ENCODE peak calls at places on chromosomes 4 and X, in seven cellular contexts. A, Z, R, O, I, P and G are unnamed samples.

GRCh38 chr4:26762650-26763049 is 98.0 kb upstream of the STIM2 start:
- DNase-seq in A (no peak), Z (no peak), R (no peak), O (no peak), I (no peak), P (no peak), G (no peak)

GRCh38 chr4:28073860-28074555 is 1213.4 kb downstream of the STIM2 start:
- DNase-seq in A (no peak), Z (no peak), R (no peak), O (no peak), I (no peak), P (no peak), G (no peak)

GRCh38 chrX:17291998-17292658 is 82.9 kb upstream of the NHS start:
- DNase-seq in A (no peak), Z (no peak), R (peak; percentile 12), O (no peak), I (no peak), P (no peak), G (no peak)

GRCh38 chrX:48520976-48521352 is 644 bp upstream of the EBP start:
- DNase-seq in A (no peak), Z (no peak), R (no peak), O (no peak), I (no peak), P (no peak), G (no peak)

GRCh38 chrX:95055991-95056390 is 1382.0 kb downstream of the FAM133A start:
- DNase-seq in A (no peak), Z (no peak), R (no peak), O (no peak), I (no peak), P (no peak), G (no peak)

GRCh38 chr4:53476232-53477037 is 99.0 kb downstream of the FIP1L1 start:
- DNase-seq in A (peak; percentile 49), Z (peak; percentile 96), R (no peak), O (peak; percentile 25), I (no peak), P (no peak), G (peak; percentile 69)

GRCh38 chrX:68498508-68499379 is at the start of gene YIPF6:
- DNase-seq in A (peak; percentile 80), Z (peak; percentile 51), R (peak; percentile 71), O (peak; percentile 59), I (peak; percentile 79), P (peak; percentile 74), G (peak; percentile 52)

GRCh38 chr4:186604124-186604627 is 48.8 kb upstream of the MTNR1A start:
- DNase-seq in A (no peak), Z (no peak), R (no peak), O (no peak), I (no peak), P (no peak), G (no peak)

GRCh38 chr4:103887191-103887590 is 167.4 kb upstream of the TACR3 start:
- DNase-seq in A (no peak), Z (no peak), R (no peak), O (no peak), I (no peak), P (no peak), G (no peak)

GRCh38 chr4:58515206-58515605 is 1405.0 kb upstream of the IGFBP7 start:
- DNase-seq in A (no peak), Z (no peak), R (no peak), O (no peak), I (no peak), P (no peak), G (no peak)

GRCh38 chr4:84615355-84615754 is 32.4 kb downstream of the CDS1 start:
- DNase-seq in A (no peak), Z (no peak), R (no peak), O (no peak), I (no peak), P (no peak), G (no peak)

GRCh38 chrX:7112071-7112470 is 35.4 kb upstream of the STS start:
- DNase-seq in A (no peak), Z (no peak), R (no peak), O (no peak), I (no peak), P (no peak), G (no peak)

GRCh38 chrX:150771116-150771515 is 77.9 kb downstream of the MTMR1 start:
- DNase-seq in A (no peak), Z (no peak), R (no peak), O (no peak), I (no peak), P (no peak), G (no peak)

GRCh38 chr4:2817701-2818350 is 24.9 kb downstream of the SH3BP2 start:
- DNase-seq in A (peak; percentile 19), Z (no peak), R (no peak), O (no peak), I (no peak), P (no peak), G (peak; percentile 66)

GRCh38 chr4:26354491-26354890 is 33.7 kb downstream of the RBPJ start:
- DNase-seq in A (no peak), Z (no peak), R (no peak), O (no peak), I (no peak), P (no peak), G (no peak)

GRCh38 chr4:86496094-86497060 is 97.7 kb upstream of the PTPN13 start:
- DNase-seq in A (no peak), Z (peak; percentile 25), R (peak; percentile 17), O (peak; percentile 56), I (no peak), P (peak; percentile 34), G (peak; percentile 70)

GRCh38 chrX:153900806-153901752 is 3.4 kb upstream of the AVPR2 start:
- DNase-seq in A (peak; percentile 58), Z (peak; percentile 75), R (no peak), O (peak; percentile 28), I (peak; percentile 64), P (peak; percentile 64), G (peak; percentile 81)

GRCh38 chrX:130020661-130021324 is 38.4 kb downstream of the BCORL1 start:
- DNase-seq in A (no peak), Z (no peak), R (no peak), O (no peak), I (no peak), P (no peak), G (no peak)
- H3K27ac ChIP-seq in A (no peak overlapping the region), Z (no peak overlapping the region), R (no peak overlapping the region), O (no peak overlapping the region), I (no peak overlapping the region), P (no peak overlapping the region), G (no peak overlapping the region)

DNA sequence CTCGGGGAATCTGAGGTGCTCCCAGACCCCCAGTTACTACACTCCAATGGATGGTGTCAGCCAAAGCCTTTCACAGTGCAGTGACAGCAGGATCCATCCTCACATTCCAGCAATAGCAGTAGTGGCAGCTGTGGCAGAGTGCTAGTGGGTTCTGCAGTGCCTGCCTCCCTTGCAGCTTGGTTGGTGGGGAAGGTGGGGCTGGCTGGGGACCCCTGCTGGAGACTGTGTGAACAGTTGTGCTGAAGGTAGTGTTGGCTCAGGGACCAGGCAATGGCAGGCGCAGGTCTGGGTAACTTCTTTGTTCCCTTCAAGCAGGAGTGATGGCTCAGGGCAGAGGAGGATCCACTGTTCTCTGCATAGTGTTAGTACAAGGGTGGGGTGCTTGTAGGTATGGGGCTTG is 343.7 kb upstream of the TRAM1L1 start:
- DNase-seq in A (no peak), Z (no peak), R (no peak), O (no peak), I (no peak), P (no peak), G (no peak)
- TF ChIP-seq CTCF in A (no peak), Z (peak; percentile 24), R (no peak), O (no peak), I (no peak), P (no peak), G (no peak)

GRCh38 chrX:2461711-2462016 is 39.1 kb downstream of the DHRSX start:
- DNase-seq in A (no peak), Z (no peak), R (no peak), O (no peak), I (no peak), P (no peak), G (no peak)

GRCh38 chrX:2462780-2463179 is 38.0 kb downstream of the DHRSX start:
- DNase-seq in A (no peak), Z (no peak), R (no peak), O (no peak), I (no peak), P (no peak), G (no peak)

GRCh38 chrX:2463973-2464676 is 36.7 kb downstream of the DHRSX start:
- DNase-seq in A (no peak), Z (peak; percentile 14), R (no peak), O (no peak), I (no peak), P (no peak), G (no peak)

GRCh38 chrX:2466876-2467656 is 33.7 kb downstream of the DHRSX start:
- DNase-seq in A (no peak), Z (no peak), R (no peak), O (no peak), I (no peak), P (no peak), G (no peak)

DNA sequence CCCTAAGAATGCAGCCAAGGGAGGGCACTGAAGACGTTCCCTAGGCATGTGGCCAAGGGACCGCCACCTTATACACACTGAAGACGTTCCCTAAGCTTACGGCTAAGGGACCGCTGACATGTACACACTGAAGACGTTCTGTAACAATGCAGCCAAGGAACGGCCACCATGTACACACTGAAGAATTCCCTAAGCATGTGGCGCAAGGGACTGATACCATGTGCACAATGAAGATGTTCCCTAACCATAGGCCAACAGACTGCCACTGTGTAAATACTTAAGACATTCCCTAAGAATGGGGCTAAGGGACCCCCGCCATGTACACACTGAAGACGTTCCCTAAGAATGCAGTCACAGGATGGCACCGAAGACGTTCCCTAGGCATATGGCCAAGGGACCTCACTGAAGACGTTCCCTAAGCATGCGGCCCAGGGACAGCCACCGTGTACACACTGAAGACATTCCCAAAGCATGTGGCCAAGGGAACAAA is 36.1 kb downstream of the DHRSX start:
- DNase-seq in A (no peak), Z (peak; percentile 35), R (no peak), O (no peak), I (no peak), P (no peak), G (no peak)
- H3K27ac ChIP-seq in A (no peak overlapping the region), Z (no peak overlapping the region), R (no peak overlapping the region), O (no peak overlapping the region), I (no peak overlapping the region), P (no peak overlapping the region), G (no peak overlapping the region)

DNA sequence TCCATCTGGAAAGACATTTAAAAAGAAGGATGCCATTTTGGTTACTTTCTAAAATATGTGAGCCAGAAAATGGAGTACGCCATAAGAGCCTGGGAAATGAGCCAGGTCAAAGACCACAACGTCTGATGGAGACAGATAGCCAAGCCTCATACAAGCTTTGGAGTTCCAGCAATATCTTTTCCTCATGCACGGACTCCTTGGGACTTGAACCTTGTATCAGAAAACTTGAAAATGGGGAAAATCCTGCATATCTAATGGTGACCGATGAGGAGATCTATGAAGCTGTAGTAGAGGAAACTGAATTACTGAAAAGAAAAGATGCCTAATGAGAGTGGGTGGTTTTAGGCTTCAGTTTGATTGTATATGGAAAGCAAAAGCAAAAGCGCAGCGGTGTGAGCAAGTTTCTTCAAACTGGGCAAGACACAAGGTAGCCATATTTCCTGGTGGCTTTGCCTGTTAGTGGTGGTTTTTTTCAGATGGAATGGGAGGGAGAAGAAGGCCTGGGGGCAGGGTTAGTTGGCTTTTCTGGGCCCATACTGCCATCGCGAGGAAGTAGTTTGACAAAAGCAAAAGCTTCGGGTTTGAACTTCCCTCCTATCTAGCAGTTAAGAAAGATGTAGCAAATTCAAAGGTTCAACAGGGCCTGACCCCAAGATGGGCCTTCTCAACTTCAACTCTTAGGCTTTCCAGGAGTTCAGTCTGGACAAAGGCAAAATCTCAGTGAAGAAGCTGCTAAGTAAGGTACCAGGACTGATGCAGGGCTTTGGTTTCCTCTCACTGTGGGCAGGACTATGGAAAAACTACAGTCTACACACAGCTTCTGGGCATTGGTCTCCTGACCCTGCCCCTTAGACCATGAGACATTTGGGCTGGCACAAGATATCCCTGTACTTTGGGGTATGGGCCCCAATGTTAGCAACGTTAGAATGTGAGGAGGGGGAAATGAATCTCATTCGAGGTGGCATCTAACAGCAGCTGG is 210.0 kb upstream of the STK26 start:
- DNase-seq in A (peak; percentile 66), Z (peak; percentile 58), R (peak; percentile 75), O (peak; percentile 24), I (peak; percentile 75), P (peak; percentile 79), G (no peak)
- TF ChIP-seq CTCF in A (peak; percentile 58), Z (peak; percentile 54), R (peak; percentile 39), O (peak; percentile 70), I (peak; percentile 39), P (peak; percentile 23), G (no peak)